ENCODE peak calls at places on chromosomes 7 and 10, in eight cellular contexts. One of them, this sample, is unnamed.

GRCh38 chr7:99005776-99006175 is 127.4 kb downstream of the TRRAP start:
- DNase-seq in pancreas: no peak
- DNase-seq in fibroblast of villous mesenchyme: no peak
- DNase-seq in stimulated activated CD8-positive, alpha-beta memory T cell treated with anti-CD3 and anti-CD28 coated beads, Interleukin-15, amount 100 ng/mL, for 1 hour: no peak
- DNase-seq in stomach: no peak
- DNase-seq in MM.1S: no peak
- DNase-seq in C1 segment of cervical spinal cord: no peak
- DNase-seq in progenitor cell of endocrine pancreas: no peak
- DNase-seq in this sample: no peak

GRCh38 chr10:61391281-61391680 is 61.9 kb downstream of the TMEM26 start:
- DNase-seq in pancreas: no peak
- DNase-seq in fibroblast of villous mesenchyme: no peak
- DNase-seq in stimulated activated CD8-positive, alpha-beta memory T cell treated with anti-CD3 and anti-CD28 coated beads, Interleukin-15, amount 100 ng/mL, for 1 hour: no peak
- DNase-seq in stomach: no peak
- DNase-seq in MM.1S: no peak
- DNase-seq in C1 segment of cervical spinal cord: no peak
- DNase-seq in progenitor cell of endocrine pancreas: no peak
- DNase-seq in this sample: no peak

GRCh38 chr10:84948644-84949043 is 620.3 kb downstream of the CCSER2 start:
- DNase-seq in pancreas: no peak
- DNase-seq in fibroblast of villous mesenchyme: no peak
- DNase-seq in stimulated activated CD8-positive, alpha-beta memory T cell treated with anti-CD3 and anti-CD28 coated beads, Interleukin-15, amount 100 ng/mL, for 1 hour: no peak
- DNase-seq in stomach: no peak
- DNase-seq in MM.1S: no peak
- DNase-seq in C1 segment of cervical spinal cord: no peak
- DNase-seq in progenitor cell of endocrine pancreas: no peak
- DNase-seq in this sample: no peak

GRCh38 chr10:117745301-117745700 is 202.8 kb downstream of the EMX2 start:
- DNase-seq in pancreas: no peak
- DNase-seq in fibroblast of villous mesenchyme: no peak
- DNase-seq in stimulated activated CD8-positive, alpha-beta memory T cell treated with anti-CD3 and anti-CD28 coated beads, Interleukin-15, amount 100 ng/mL, for 1 hour: no peak
- DNase-seq in stomach: no peak
- DNase-seq in MM.1S: no peak
- DNase-seq in C1 segment of cervical spinal cord: no peak
- DNase-seq in progenitor cell of endocrine pancreas: no peak
- DNase-seq in this sample: no peak

GRCh38 chr7:106485031-106485551 is 175.9 kb downstream of the CCDC71L start:
- DNase-seq in pancreas: no peak
- DNase-seq in fibroblast of villous mesenchyme: peak
- DNase-seq in stimulated activated CD8-positive, alpha-beta memory T cell treated with anti-CD3 and anti-CD28 coated beads, Interleukin-15, amount 100 ng/mL, for 1 hour: no peak
- DNase-seq in stomach: no peak
- DNase-seq in MM.1S: no peak
- DNase-seq in C1 segment of cervical spinal cord: no peak
- DNase-seq in progenitor cell of endocrine pancreas: no peak
- DNase-seq in this sample: no peak

GRCh38 chr10:11824376-11824775 is 1.2 kb downstream of the PROSER2 start:
- DNase-seq in pancreas: no peak
- DNase-seq in fibroblast of villous mesenchyme: peak
- DNase-seq in stimulated activated CD8-positive, alpha-beta memory T cell treated with anti-CD3 and anti-CD28 coated beads, Interleukin-15, amount 100 ng/mL, for 1 hour: no peak
- DNase-seq in stomach: no peak
- DNase-seq in MM.1S: no peak
- DNase-seq in C1 segment of cervical spinal cord: no peak
- DNase-seq in progenitor cell of endocrine pancreas: no peak
- DNase-seq in this sample: no peak

GRCh38 chr10:18710201-18710653 is 51.0 kb downstream of the ARL5B start:
- DNase-seq in pancreas: peak
- DNase-seq in fibroblast of villous mesenchyme: no peak
- DNase-seq in stimulated activated CD8-positive, alpha-beta memory T cell treated with anti-CD3 and anti-CD28 coated beads, Interleukin-15, amount 100 ng/mL, for 1 hour: no peak
- DNase-seq in stomach: no peak
- DNase-seq in MM.1S: no peak
- DNase-seq in C1 segment of cervical spinal cord: no peak
- DNase-seq in progenitor cell of endocrine pancreas: no peak
- DNase-seq in this sample: no peak

GRCh38 chr7:74064696-74065095 is 18.9 kb upstream of the LIMK1 start:
- DNase-seq in pancreas: no peak
- DNase-seq in fibroblast of villous mesenchyme: no peak
- DNase-seq in stimulated activated CD8-positive, alpha-beta memory T cell treated with anti-CD3 and anti-CD28 coated beads, Interleukin-15, amount 100 ng/mL, for 1 hour: no peak
- DNase-seq in stomach: no peak
- DNase-seq in MM.1S: no peak
- DNase-seq in C1 segment of cervical spinal cord: no peak
- DNase-seq in progenitor cell of endocrine pancreas: no peak
- DNase-seq in this sample: no peak

GRCh38 chr10:21191512-21191911 is 294.4 kb upstream of the NEBL start:
- DNase-seq in pancreas: no peak
- DNase-seq in fibroblast of villous mesenchyme: no peak
- DNase-seq in stimulated activated CD8-positive, alpha-beta memory T cell treated with anti-CD3 and anti-CD28 coated beads, Interleukin-15, amount 100 ng/mL, for 1 hour: no peak
- DNase-seq in stomach: no peak
- DNase-seq in MM.1S: no peak
- DNase-seq in C1 segment of cervical spinal cord: no peak
- DNase-seq in progenitor cell of endocrine pancreas: no peak
- DNase-seq in this sample: no peak

GRCh38 chr10:112984756-112985155 is 34.7 kb downstream of the TCF7L2 start:
- DNase-seq in pancreas: no peak
- DNase-seq in fibroblast of villous mesenchyme: peak
- DNase-seq in stimulated activated CD8-positive, alpha-beta memory T cell treated with anti-CD3 and anti-CD28 coated beads, Interleukin-15, amount 100 ng/mL, for 1 hour: no peak
- DNase-seq in stomach: no peak
- DNase-seq in MM.1S: no peak
- DNase-seq in C1 segment of cervical spinal cord: no peak
- DNase-seq in progenitor cell of endocrine pancreas: no peak
- DNase-seq in this sample: no peak

GRCh38 chr10:126456632-126457031 is 68.4 kb upstream of the ADAM12 start:
- DNase-seq in pancreas: no peak
- DNase-seq in fibroblast of villous mesenchyme: no peak
- DNase-seq in stimulated activated CD8-positive, alpha-beta memory T cell treated with anti-CD3 and anti-CD28 coated beads, Interleukin-15, amount 100 ng/mL, for 1 hour: no peak
- DNase-seq in stomach: no peak
- DNase-seq in MM.1S: no peak
- DNase-seq in C1 segment of cervical spinal cord: no peak
- DNase-seq in progenitor cell of endocrine pancreas: no peak
- DNase-seq in this sample: no peak

GRCh38 chr10:3226960-3227724 is 54.6 kb upstream of the PITRM1 start:
- DNase-seq in pancreas: no peak
- DNase-seq in fibroblast of villous mesenchyme: peak
- DNase-seq in stimulated activated CD8-positive, alpha-beta memory T cell treated with anti-CD3 and anti-CD28 coated beads, Interleukin-15, amount 100 ng/mL, for 1 hour: no peak
- DNase-seq in stomach: no peak
- DNase-seq in MM.1S: no peak
- DNase-seq in C1 segment of cervical spinal cord: no peak
- DNase-seq in progenitor cell of endocrine pancreas: no peak
- DNase-seq in this sample: no peak

GRCh38 chr7:150716368-150716767 is at the start of gene GIMAP1:
- DNase-seq in pancreas: no peak
- DNase-seq in fibroblast of villous mesenchyme: no peak
- DNase-seq in stimulated activated CD8-positive, alpha-beta memory T cell treated with anti-CD3 and anti-CD28 coated beads, Interleukin-15, amount 100 ng/mL, for 1 hour: no peak
- DNase-seq in stomach: no peak
- DNase-seq in MM.1S: no peak
- DNase-seq in C1 segment of cervical spinal cord: no peak
- DNase-seq in progenitor cell of endocrine pancreas: no peak
- DNase-seq in this sample: no peak

GRCh38 chr7:408651-409343 is 110.8 kb downstream of the PDGFA start:
- DNase-seq in pancreas: peak
- DNase-seq in fibroblast of villous mesenchyme: no peak
- DNase-seq in stimulated activated CD8-positive, alpha-beta memory T cell treated with anti-CD3 and anti-CD28 coated beads, Interleukin-15, amount 100 ng/mL, for 1 hour: no peak
- DNase-seq in stomach: peak
- DNase-seq in MM.1S: no peak
- DNase-seq in C1 segment of cervical spinal cord: no peak
- DNase-seq in progenitor cell of endocrine pancreas: no peak
- DNase-seq in this sample: no peak

GRCh38 chr10:60388116-60388515 is 1.6 kb downstream of the ANK3 start:
- DNase-seq in pancreas: no peak
- DNase-seq in fibroblast of villous mesenchyme: no peak
- DNase-seq in stimulated activated CD8-positive, alpha-beta memory T cell treated with anti-CD3 and anti-CD28 coated beads, Interleukin-15, amount 100 ng/mL, for 1 hour: no peak
- DNase-seq in stomach: no peak
- DNase-seq in MM.1S: no peak
- DNase-seq in C1 segment of cervical spinal cord: no peak
- DNase-seq in progenitor cell of endocrine pancreas: no peak
- DNase-seq in this sample: no peak

GRCh38 chr7:42138691-42139090 is 98.3 kb downstream of the GLI3 start:
- DNase-seq in pancreas: no peak
- DNase-seq in fibroblast of villous mesenchyme: no peak
- DNase-seq in stimulated activated CD8-positive, alpha-beta memory T cell treated with anti-CD3 and anti-CD28 coated beads, Interleukin-15, amount 100 ng/mL, for 1 hour: no peak
- DNase-seq in stomach: no peak
- DNase-seq in MM.1S: no peak
- DNase-seq in C1 segment of cervical spinal cord: no peak
- DNase-seq in progenitor cell of endocrine pancreas: no peak
- DNase-seq in this sample: no peak

GRCh38 chr7:36280840-36281812 is 108.5 kb upstream of the ANLN start:
- DNase-seq in pancreas: no peak
- DNase-seq in fibroblast of villous mesenchyme: peak
- DNase-seq in stimulated activated CD8-positive, alpha-beta memory T cell treated with anti-CD3 and anti-CD28 coated beads, Interleukin-15, amount 100 ng/mL, for 1 hour: no peak
- DNase-seq in stomach: peak
- DNase-seq in MM.1S: no peak
- DNase-seq in C1 segment of cervical spinal cord: peak
- DNase-seq in progenitor cell of endocrine pancreas: no peak
- DNase-seq in this sample: no peak

GRCh38 chr7:5636446-5636835 is 145.0 kb downstream of the RNF216 start:
- DNase-seq in pancreas: no peak
- DNase-seq in fibroblast of villous mesenchyme: peak
- DNase-seq in stimulated activated CD8-positive, alpha-beta memory T cell treated with anti-CD3 and anti-CD28 coated beads, Interleukin-15, amount 100 ng/mL, for 1 hour: no peak
- DNase-seq in stomach: no peak
- DNase-seq in MM.1S: no peak
- DNase-seq in C1 segment of cervical spinal cord: peak
- DNase-seq in progenitor cell of endocrine pancreas: no peak
- DNase-seq in this sample: no peak

GRCh38 chr10:73886085-73886529 is 11.8 kb upstream of the CAMK2G start:
- DNase-seq in pancreas: peak
- DNase-seq in fibroblast of villous mesenchyme: peak
- DNase-seq in stimulated activated CD8-positive, alpha-beta memory T cell treated with anti-CD3 and anti-CD28 coated beads, Interleukin-15, amount 100 ng/mL, for 1 hour: peak
- DNase-seq in stomach: peak
- DNase-seq in MM.1S: peak
- DNase-seq in C1 segment of cervical spinal cord: peak
- DNase-seq in progenitor cell of endocrine pancreas: peak
- DNase-seq in this sample: peak

GRCh38 chr7:2952316-2952715 is 91.4 kb downstream of the CARD11 start:
- DNase-seq in pancreas: no peak
- DNase-seq in fibroblast of villous mesenchyme: no peak
- DNase-seq in stimulated activated CD8-positive, alpha-beta memory T cell treated with anti-CD3 and anti-CD28 coated beads, Interleukin-15, amount 100 ng/mL, for 1 hour: no peak
- DNase-seq in stomach: no peak
- DNase-seq in MM.1S: no peak
- DNase-seq in C1 segment of cervical spinal cord: no peak
- DNase-seq in progenitor cell of endocrine pancreas: no peak
- DNase-seq in this sample: no peak

GRCh38 chr7:100437150-100438100 is 1.1 kb upstream of the PPP1R35 start:
- DNase-seq in pancreas: peak
- DNase-seq in fibroblast of villous mesenchyme: no peak
- DNase-seq in stimulated activated CD8-positive, alpha-beta memory T cell treated with anti-CD3 and anti-CD28 coated beads, Interleukin-15, amount 100 ng/mL, for 1 hour: no peak
- DNase-seq in stomach: no peak
- DNase-seq in MM.1S: no peak
- DNase-seq in C1 segment of cervical spinal cord: no peak
- DNase-seq in progenitor cell of endocrine pancreas: no peak
- DNase-seq in this sample: no peak

GRCh38 chr10:47151880-47152279 is 148.1 kb upstream of the GDF10 start:
- DNase-seq in pancreas: no peak
- DNase-seq in fibroblast of villous mesenchyme: no peak
- DNase-seq in stimulated activated CD8-positive, alpha-beta memory T cell treated with anti-CD3 and anti-CD28 coated beads, Interleukin-15, amount 100 ng/mL, for 1 hour: no peak
- DNase-seq in stomach: no peak
- DNase-seq in MM.1S: no peak
- DNase-seq in C1 segment of cervical spinal cord: no peak
- DNase-seq in progenitor cell of endocrine pancreas: no peak
- DNase-seq in this sample: no peak

GRCh38 chr7:34296663-34297062 is 361.4 kb upstream of the NPSR1 start:
- DNase-seq in pancreas: no peak
- DNase-seq in fibroblast of villous mesenchyme: no peak
- DNase-seq in stimulated activated CD8-positive, alpha-beta memory T cell treated with anti-CD3 and anti-CD28 coated beads, Interleukin-15, amount 100 ng/mL, for 1 hour: no peak
- DNase-seq in stomach: no peak
- DNase-seq in MM.1S: no peak
- DNase-seq in C1 segment of cervical spinal cord: no peak
- DNase-seq in progenitor cell of endocrine pancreas: no peak
- DNase-seq in this sample: no peak

GRCh38 chr7:93442478-93443224 is 131.9 kb downstream of the CALCR start:
- DNase-seq in pancreas: no peak
- DNase-seq in fibroblast of villous mesenchyme: peak
- DNase-seq in stimulated activated CD8-positive, alpha-beta memory T cell treated with anti-CD3 and anti-CD28 coated beads, Interleukin-15, amount 100 ng/mL, for 1 hour: no peak
- DNase-seq in stomach: peak
- DNase-seq in MM.1S: peak
- DNase-seq in C1 segment of cervical spinal cord: no peak
- DNase-seq in progenitor cell of endocrine pancreas: peak
- DNase-seq in this sample: peak

GRCh38 chr7:4797858-4798705 is 22.7 kb downstream of the AP5Z1 start:
- DNase-seq in pancreas: peak
- DNase-seq in fibroblast of villous mesenchyme: peak
- DNase-seq in stimulated activated CD8-positive, alpha-beta memory T cell treated with anti-CD3 and anti-CD28 coated beads, Interleukin-15, amount 100 ng/mL, for 1 hour: no peak
- DNase-seq in stomach: peak
- DNase-seq in MM.1S: peak
- DNase-seq in C1 segment of cervical spinal cord: peak
- DNase-seq in progenitor cell of endocrine pancreas: peak
- DNase-seq in this sample: no peak

GRCh38 chr10:80530816-80531215 is 6.9 kb upstream of the SH2D4B start:
- DNase-seq in pancreas: no peak
- DNase-seq in fibroblast of villous mesenchyme: no peak
- DNase-seq in stimulated activated CD8-positive, alpha-beta memory T cell treated with anti-CD3 and anti-CD28 coated beads, Interleukin-15, amount 100 ng/mL, for 1 hour: no peak
- DNase-seq in stomach: no peak
- DNase-seq in MM.1S: no peak
- DNase-seq in C1 segment of cervical spinal cord: no peak
- DNase-seq in progenitor cell of endocrine pancreas: no peak
- DNase-seq in this sample: no peak